ENCODE peak calls at places on chromosomes 13 and 19, in seven cellular contexts. Y, U, H, F, J, C and R are unnamed samples.
A peak's percentile ranks its signal among the peaks of the same experiment; 100 is the strongest.

GRCh38 chr19:32720216-32720935 is 809 bp downstream of the TDRD12 start:
- DNase-seq in C (no peak), H (peak; percentile 35), J (no peak), F (no peak), Y (no peak), U (no peak), R (no peak)

GRCh38 chr13:66546534-66547379 is 683.4 kb downstream of the PCDH9 start:
- DNase-seq in U (no peak), H (no peak), F (no peak), C (no peak), J (no peak), Y (peak; percentile 12), R (no peak)

GRCh38 chr13:105442941-105443340 is 1092.5 kb downstream of the EFNB2 start:
- DNase-seq in U (no peak), F (no peak), H (no peak), Y (peak; percentile 75), J (peak; percentile 93), C (no peak), R (no peak)

GRCh38 chr13:109706015-109706715 is 80.2 kb downstream of the IRS2 start:
- DNase-seq in Y (no peak), U (no peak), F (no peak), H (no peak), C (no peak), J (no peak), R (no peak)

GRCh38 chr13:65032825-65033224 is 2197.3 kb downstream of the PCDH9 start:
- DNase-seq in H (no peak), C (no peak), J (no peak), F (no peak), U (no peak), Y (no peak), R (no peak)

GRCh38 chr13:100392709-100393630 is 195.6 kb downstream of the GGACT start:
- DNase-seq in H (no peak), C (no peak), Y (peak; percentile 98), U (no peak), F (no peak), J (peak; percentile 90), R (peak; percentile 19)

GRCh38 chr19:246551-246950 is 44.7 kb downstream of the PLPP2 start:
- DNase-seq in C (no peak), F (peak; percentile 85), J (no peak), U (no peak), H (no peak), Y (no peak), R (no peak)

GRCh38 chr19:18723871-18724377 is 40.4 kb downstream of the CRTC1 start:
- DNase-seq in Y (no peak), H (no peak), U (no peak), J (no peak), F (peak; percentile 73), C (peak; percentile 42), R (no peak)

GRCh38 chr13:111521691-111522229 is 201.3 kb downstream of the TEX29 start:
- DNase-seq in C (no peak), F (no peak), Y (no peak), H (no peak), U (no peak), J (no peak), R (no peak)

GRCh38 chr13:66778461-66778860 is 451.7 kb downstream of the PCDH9 start:
- DNase-seq in F (no peak), C (no peak), Y (no peak), H (no peak), J (no peak), U (no peak), R (no peak)

GRCh38 chr13:110993788-110994187 is 78.9 kb upstream of the ANKRD10 start:
- DNase-seq in H (no peak), J (no peak), Y (no peak), F (no peak), C (no peak), U (no peak), R (no peak)

GRCh38 chr13:111202149-111202548 is 87.0 kb downstream of the ARHGEF7 start:
- DNase-seq in H (no peak), F (no peak), Y (no peak), U (no peak), C (no peak), J (no peak), R (no peak)

DNA sequence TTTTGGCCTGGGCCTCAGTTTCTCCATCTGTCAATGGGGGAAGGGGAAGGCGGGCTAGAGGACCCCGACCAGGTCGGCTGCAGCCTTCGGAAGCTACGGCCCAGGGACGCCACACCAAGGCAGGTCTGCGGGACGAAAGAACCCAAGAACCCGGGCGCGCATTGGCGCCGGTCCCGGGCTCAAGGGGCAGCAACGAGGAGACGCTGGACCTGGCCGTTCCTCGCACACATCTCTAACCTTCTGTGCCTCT is 739 bp upstream of the ILF3 start:
- DNase-seq in H (no peak), F (no peak), C (no peak), Y (no peak), U (no peak), J (no peak), R (no peak)
- TF ChIP-seq CTCF in H (no peak), F (no peak), C (no peak), Y (no peak), U (no peak), J (no peak), R (no peak)

GRCh38 chr13:72125561-72125960 is 258.6 kb upstream of the DACH1 start:
- DNase-seq in U (no peak), C (no peak), F (no peak), Y (no peak), H (no peak), J (no peak), R (no peak)
- TF ChIP-seq CTCF in U (no peak), C (no peak), F (no peak), Y (no peak), H (no peak), J (no peak), R (no peak)

GRCh38 chr19:2538096-2538757 is 62.3 kb downstream of the GADD45B start:
- DNase-seq in U (no peak), Y (no peak), C (no peak), H (no peak), J (no peak), F (no peak), R (no peak)

GRCh38 chr19:2542341-2543069 is 66.6 kb downstream of the GADD45B start:
- DNase-seq in F (no peak), C (no peak), H (no peak), U (no peak), J (no peak), Y (no peak), R (no peak)

GRCh38 chr19:2543463-2544442 is 67.8 kb downstream of the GADD45B start:
- DNase-seq in J (peak; percentile 89), C (peak; percentile 86), F (peak; percentile 94), U (peak; percentile 93), H (no peak), Y (peak; percentile 98), R (peak; percentile 64)

GRCh38 chr19:2540251-2540645 is 64.3 kb downstream of the GADD45B start:
- DNase-seq in Y (no peak), U (no peak), F (no peak), J (no peak), C (no peak), H (no peak), R (no peak)

DNA sequence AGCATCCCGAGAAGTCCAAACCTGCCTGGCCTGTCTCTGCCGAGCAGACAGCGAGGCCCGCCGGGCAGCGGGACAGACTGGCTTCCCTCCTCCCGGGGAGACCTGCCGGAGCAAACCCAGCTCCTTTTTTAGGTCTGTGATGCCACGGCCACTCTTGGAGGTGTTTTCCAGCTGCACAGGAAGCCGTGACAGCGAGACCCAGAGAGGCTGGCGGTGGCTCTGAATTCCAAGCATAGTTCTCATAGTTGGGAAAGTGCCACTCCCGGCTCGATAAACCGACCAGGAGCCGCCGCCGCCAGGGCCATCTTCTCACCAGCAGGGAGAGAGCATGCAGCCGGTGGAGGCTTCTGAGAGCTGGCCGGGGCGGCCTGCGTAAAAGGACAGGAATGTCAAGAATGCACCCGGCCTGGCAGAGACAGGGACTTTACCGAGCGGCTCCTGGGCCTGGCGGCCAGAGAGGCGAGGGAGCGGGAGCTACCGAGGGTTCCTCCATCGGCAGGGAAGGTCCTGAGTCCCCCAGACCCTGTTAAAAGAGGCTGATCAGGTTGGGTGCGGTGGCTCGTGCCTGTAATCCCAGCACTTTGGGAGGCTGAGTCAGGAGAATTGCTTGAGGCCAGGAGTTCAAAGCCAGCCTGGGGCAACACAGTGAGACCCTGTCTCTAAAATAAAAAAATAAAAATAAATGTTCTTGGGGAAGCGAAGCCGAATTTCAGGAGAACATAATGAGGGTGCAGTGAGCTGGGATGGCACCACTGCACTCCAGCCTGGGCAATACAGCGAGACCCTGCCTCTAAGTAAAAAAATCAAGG is 64.9 kb downstream of the GADD45B start:
- DNase-seq in C (peak; percentile 62), Y (peak; percentile 98), J (peak; percentile 95), H (no peak), F (peak; percentile 92), U (peak; percentile 94), R (no peak)
- TF ChIP-seq CTCF in C (no peak), Y (peak; percentile 58), J (no peak), H (no peak), F (peak; percentile 41), U (peak; percentile 34), R (no peak)

GRCh38 chr13:20144141-20144850 is 16.6 kb downstream of the GJA3 start:
- DNase-seq in F (no peak), C (no peak), J (no peak), Y (no peak), H (no peak), U (no peak), R (no peak)

GRCh38 chr13:20140487-20140886 is 20.4 kb downstream of the GJA3 start:
- DNase-seq in C (no peak), Y (no peak), U (no peak), F (no peak), H (no peak), J (no peak), R (no peak)

GRCh38 chr13:20142927-20143480 is 17.8 kb downstream of the GJA3 start:
- DNase-seq in H (no peak), F (peak; percentile 64), U (no peak), C (no peak), J (no peak), Y (no peak), R (no peak)

GRCh38 chr13:20142019-20142926 is 18.6 kb downstream of the GJA3 start:
- DNase-seq in U (no peak), H (no peak), J (no peak), F (peak; percentile 81), C (no peak), Y (no peak), R (no peak)

DNA sequence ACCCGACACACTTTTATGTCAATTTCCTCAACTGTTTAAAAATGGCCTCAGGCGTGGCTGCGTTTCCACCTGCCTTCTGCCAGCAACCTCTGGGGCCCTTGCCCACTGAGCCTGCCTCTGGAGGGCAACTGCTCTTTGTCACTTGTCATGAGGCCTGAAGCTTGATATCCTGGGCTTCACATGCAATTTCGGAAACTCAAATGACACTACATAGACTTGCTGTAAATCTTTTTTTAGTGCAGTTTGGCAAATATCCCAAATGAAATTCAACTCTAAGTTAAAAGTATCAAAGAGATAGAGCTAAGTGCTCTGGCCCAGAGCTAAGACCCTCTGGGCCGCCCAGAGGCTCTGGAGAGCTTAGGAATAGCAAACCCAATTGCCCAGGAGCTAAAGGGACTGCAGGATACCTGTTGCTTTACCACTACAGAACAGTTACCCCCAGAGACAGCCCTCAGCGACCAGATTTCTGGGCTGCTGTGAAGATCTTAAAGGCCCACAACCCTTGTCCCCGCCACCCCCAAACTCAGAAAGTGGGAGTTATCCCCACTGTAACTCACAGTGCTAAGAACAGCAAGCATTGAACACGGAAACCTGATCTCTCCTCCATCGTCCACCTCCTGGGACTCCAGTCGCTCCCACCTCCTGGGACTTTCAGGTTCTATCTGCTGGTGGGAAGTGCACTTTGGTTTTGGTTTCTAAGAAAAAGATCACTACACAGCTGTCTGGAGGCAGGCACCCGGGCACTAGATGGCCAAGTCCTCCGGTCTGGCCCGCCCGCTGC is 19.4 kb downstream of the GJA3 start:
- DNase-seq in C (no peak), Y (no peak), H (no peak), F (no peak), J (no peak), U (no peak), R (no peak)
- TF ChIP-seq CTCF in C (no peak), Y (no peak), H (no peak), F (no peak), J (no peak), U (no peak), R (no peak)

GRCh38 chr13:58994778-58995177 is 1169.0 kb downstream of the DIAPH3 start:
- DNase-seq in H (no peak), U (no peak), C (no peak), F (no peak), J (no peak), Y (no peak), R (no peak)
- TF ChIP-seq CTCF in H (no peak), U (no peak), C (no peak), F (no peak), J (no peak), Y (no peak), R (no peak)